ENCODE peak calls at places on chromosome 22, in four cellular contexts. One of them, this sample, is unnamed.
A peak's percentile ranks its signal among the peaks of the same experiment; 100 is the strongest.

GRCh38 chr22:20242393-20243175 is 25.5 kb downstream of the RTN4R start:
- DNase-seq in lower lobe of right lung: no peak
- DNase-seq in astrocyte of the spinal cord: no peak
- DNase-seq in ascending aorta: no peak
- DNase-seq in this sample: no peak

GRCh38 chr22:49826603-49827306 is 918 bp downstream of the BRD1 start:
- DNase-seq in lower lobe of right lung: peak; percentile 80
- DNase-seq in astrocyte of the spinal cord: peak; percentile 35
- DNase-seq in ascending aorta: peak; percentile 74
- DNase-seq in this sample: no peak

GRCh38 chr22:37255558-37256006 is 11.5 kb upstream of the RAC2 start:
- DNase-seq in lower lobe of right lung: no peak
- DNase-seq in astrocyte of the spinal cord: no peak
- DNase-seq in ascending aorta: no peak
- DNase-seq in this sample: no peak

GRCh38 chr22:43270314-43270908 is 72.8 kb downstream of the SCUBE1 start:
- DNase-seq in lower lobe of right lung: no peak
- DNase-seq in astrocyte of the spinal cord: no peak
- DNase-seq in ascending aorta: no peak
- DNase-seq in this sample: no peak

GRCh38 chr22:28910575-28911278 is 27.4 kb downstream of the ZNRF3 start:
- DNase-seq in lower lobe of right lung: no peak
- DNase-seq in astrocyte of the spinal cord: no peak
- DNase-seq in ascending aorta: no peak
- DNase-seq in this sample: no peak

GRCh38 chr22:31079095-31079642 is 1.9 kb upstream of the SMTN start:
- DNase-seq in lower lobe of right lung: no peak
- DNase-seq in astrocyte of the spinal cord: no peak
- DNase-seq in ascending aorta: no peak
- DNase-seq in this sample: no peak

GRCh38 chr22:42683599-42684283 is 34.5 kb upstream of the CYB5R3 start:
- DNase-seq in lower lobe of right lung: no peak
- DNase-seq in astrocyte of the spinal cord: no peak
- DNase-seq in ascending aorta: peak; percentile 92
- DNase-seq in this sample: no peak

GRCh38 chr22:31244943-31245451 is 32.9 kb downstream of the LIMK2 start:
- DNase-seq in lower lobe of right lung: no peak
- DNase-seq in astrocyte of the spinal cord: no peak
- DNase-seq in ascending aorta: no peak
- DNase-seq in this sample: no peak

GRCh38 chr22:36461665-36462474 is 19.6 kb downstream of the TXN2 start:
- DNase-seq in lower lobe of right lung: peak; percentile 79
- DNase-seq in astrocyte of the spinal cord: peak; percentile 95
- DNase-seq in ascending aorta: peak; percentile 95
- DNase-seq in this sample: no peak

GRCh38 chr22:35850831-35851230 is 133.2 kb downstream of the APOL5 start:
- DNase-seq in lower lobe of right lung: no peak
- DNase-seq in astrocyte of the spinal cord: no peak
- DNase-seq in ascending aorta: no peak
- DNase-seq in this sample: no peak

GRCh38 chr22:42437488-42438292 is 5.5 kb upstream of the NFAM1 start:
- DNase-seq in lower lobe of right lung: peak; percentile 84
- DNase-seq in astrocyte of the spinal cord: peak; percentile 13
- DNase-seq in ascending aorta: peak; percentile 86
- DNase-seq in this sample: peak; percentile 54

GRCh38 chr22:27748355-27749168 is 53.0 kb downstream of the MN1 start:
- DNase-seq in lower lobe of right lung: no peak
- DNase-seq in astrocyte of the spinal cord: peak; percentile 58
- DNase-seq in ascending aorta: peak; percentile 68
- DNase-seq in this sample: no peak

GRCh38 chr22:41596776-41597634 is 7.4 kb upstream of the PMM1 start:
- DNase-seq in lower lobe of right lung: peak; percentile 78
- DNase-seq in astrocyte of the spinal cord: peak; percentile 41
- DNase-seq in ascending aorta: no peak
- DNase-seq in this sample: no peak

GRCh38 chr22:19610518-19611253 is 86.5 kb upstream of the CLDN5 start:
- DNase-seq in lower lobe of right lung: no peak
- DNase-seq in astrocyte of the spinal cord: no peak
- DNase-seq in ascending aorta: no peak
- DNase-seq in this sample: no peak

GRCh38 chr22:36395061-36395849 is 7.5 kb upstream of the MYH9 start:
- DNase-seq in lower lobe of right lung: no peak
- DNase-seq in astrocyte of the spinal cord: no peak
- DNase-seq in ascending aorta: no peak
- DNase-seq in this sample: no peak

GRCh38 chr22:41620646-41621098 is at the start of gene DESI1:
- DNase-seq in lower lobe of right lung: no peak
- DNase-seq in astrocyte of the spinal cord: peak; percentile 20
- DNase-seq in ascending aorta: no peak
- DNase-seq in this sample: peak; percentile 25

GRCh38 chr22:43276311-43276710 is 66.9 kb downstream of the SCUBE1 start:
- DNase-seq in lower lobe of right lung: no peak
- DNase-seq in astrocyte of the spinal cord: no peak
- DNase-seq in ascending aorta: no peak
- DNase-seq in this sample: no peak

GRCh38 chr22:19784396-19785175 is 24.0 kb downstream of the TBX1 start:
- DNase-seq in lower lobe of right lung: peak; percentile 33
- DNase-seq in astrocyte of the spinal cord: no peak
- DNase-seq in ascending aorta: no peak
- DNase-seq in this sample: no peak

GRCh38 chr22:30127749-30128166 is 47.5 kb downstream of the HORMAD2 start:
- DNase-seq in lower lobe of right lung: no peak
- DNase-seq in astrocyte of the spinal cord: peak; percentile 67
- DNase-seq in ascending aorta: no peak
- DNase-seq in this sample: no peak

GRCh38 chr22:21643533-21644357 is 1.6 kb downstream of the SDF2L1 start:
- DNase-seq in lower lobe of right lung: no peak
- DNase-seq in astrocyte of the spinal cord: no peak
- DNase-seq in ascending aorta: no peak
- DNase-seq in this sample: no peak

GRCh38 chr22:49302150-49302460 is 525.6 kb downstream of the BRD1 start:
- DNase-seq in lower lobe of right lung: no peak
- DNase-seq in astrocyte of the spinal cord: no peak
- DNase-seq in ascending aorta: peak; percentile 54
- DNase-seq in this sample: no peak

GRCh38 chr22:26579331-26579886 is 10.5 kb downstream of the TPST2 start:
- DNase-seq in lower lobe of right lung: peak; percentile 55
- DNase-seq in astrocyte of the spinal cord: no peak
- DNase-seq in ascending aorta: no peak
- DNase-seq in this sample: no peak

GRCh38 chr22:27387561-27387960 is 414.0 kb downstream of the MN1 start:
- DNase-seq in lower lobe of right lung: no peak
- DNase-seq in astrocyte of the spinal cord: no peak
- DNase-seq in ascending aorta: no peak
- DNase-seq in this sample: no peak

GRCh38 chr22:48885919-48886305 is 941.8 kb downstream of the BRD1 start:
- DNase-seq in lower lobe of right lung: peak; percentile 24
- DNase-seq in astrocyte of the spinal cord: no peak
- DNase-seq in ascending aorta: peak; percentile 44
- DNase-seq in this sample: no peak

GRCh38 chr22:29716814-29717213 is 3.0 kb upstream of the CABP7 start:
- DNase-seq in lower lobe of right lung: peak; percentile 67
- DNase-seq in astrocyte of the spinal cord: peak; percentile 76
- DNase-seq in ascending aorta: no peak
- DNase-seq in this sample: no peak

GRCh38 chr22:46835288-46835687 is 72.8 kb downstream of the TBC1D22A start:
- DNase-seq in lower lobe of right lung: no peak
- DNase-seq in astrocyte of the spinal cord: no peak
- DNase-seq in ascending aorta: no peak
- DNase-seq in this sample: no peak

GRCh38 chr22:46835693-46836092 is 73.2 kb downstream of the TBC1D22A start:
- DNase-seq in lower lobe of right lung: no peak
- DNase-seq in astrocyte of the spinal cord: no peak
- DNase-seq in ascending aorta: no peak
- DNase-seq in this sample: no peak

GRCh38 chr22:46830841-46831240 is 68.4 kb downstream of the TBC1D22A start:
- DNase-seq in lower lobe of right lung: no peak
- DNase-seq in astrocyte of the spinal cord: no peak
- DNase-seq in ascending aorta: no peak
- DNase-seq in this sample: no peak

GRCh38 chr22:46830001-46830715 is 67.7 kb downstream of the TBC1D22A start:
- DNase-seq in lower lobe of right lung: no peak
- DNase-seq in astrocyte of the spinal cord: peak; percentile 87
- DNase-seq in ascending aorta: peak; percentile 51
- DNase-seq in this sample: no peak

GRCh38 chr22:46833228-46833627 is 70.8 kb downstream of the TBC1D22A start:
- DNase-seq in lower lobe of right lung: no peak
- DNase-seq in astrocyte of the spinal cord: peak; percentile 47
- DNase-seq in ascending aorta: no peak
- DNase-seq in this sample: no peak
- TF ChIP-seq CTCF in lower lobe of right lung: no peak
- TF ChIP-seq CTCF in astrocyte of the spinal cord: peak; percentile 46
- TF ChIP-seq CTCF in ascending aorta: no peak
- TF ChIP-seq CTCF in this sample: no peak

DNA sequence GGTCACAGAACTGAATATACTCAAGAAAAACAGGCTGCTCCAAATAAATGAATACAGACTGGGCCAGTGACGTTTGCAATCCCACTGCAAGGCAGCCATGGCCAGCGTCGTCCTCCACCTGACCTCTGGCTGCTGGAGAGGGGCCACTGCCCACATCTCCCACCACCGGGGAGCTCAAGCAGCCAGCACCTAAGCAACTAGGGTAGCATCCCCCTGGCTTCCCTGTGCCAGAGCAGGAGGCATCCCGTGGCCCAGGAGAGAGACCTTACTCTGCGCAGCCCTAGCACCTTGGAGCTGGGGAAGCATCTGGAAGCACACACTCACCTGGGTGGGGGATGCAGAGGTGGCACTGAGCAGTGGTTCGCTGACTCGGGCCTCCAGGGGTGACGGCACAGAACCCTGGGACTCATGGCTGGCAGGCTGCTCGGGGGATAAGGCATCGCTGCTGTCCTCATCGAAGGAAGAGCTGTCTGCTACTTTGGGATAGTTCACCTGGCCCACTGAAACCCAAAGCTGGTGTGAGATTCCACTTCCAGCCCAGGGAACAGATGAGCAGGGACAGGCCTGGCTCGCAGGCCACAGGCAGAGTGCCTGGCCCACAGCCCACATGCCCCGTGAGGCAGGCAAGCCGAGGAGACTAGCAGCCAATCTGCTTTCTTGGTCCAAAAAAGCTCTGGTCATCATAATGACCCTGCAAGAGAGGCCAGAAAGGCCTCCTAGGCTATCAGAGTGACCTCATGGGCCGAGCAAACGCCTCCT is 53.7 kb downstream of the SGSM3 start:
- DNase-seq in lower lobe of right lung: peak; percentile 21
- DNase-seq in astrocyte of the spinal cord: no peak
- DNase-seq in ascending aorta: no peak
- DNase-seq in this sample: no peak
- TF ChIP-seq CTCF in lower lobe of right lung: no peak
- TF ChIP-seq CTCF in astrocyte of the spinal cord: no peak
- TF ChIP-seq CTCF in ascending aorta: no peak
- TF ChIP-seq CTCF in this sample: no peak

GRCh38 chr22:32722441-32722840 is 79.1 kb upstream of the TIMP3 start:
- DNase-seq in lower lobe of right lung: no peak
- DNase-seq in astrocyte of the spinal cord: no peak
- DNase-seq in ascending aorta: no peak
- DNase-seq in this sample: no peak
- TF ChIP-seq CTCF in lower lobe of right lung: no peak
- TF ChIP-seq CTCF in astrocyte of the spinal cord: no peak
- TF ChIP-seq CTCF in ascending aorta: no peak
- TF ChIP-seq CTCF in this sample: no peak

DNA sequence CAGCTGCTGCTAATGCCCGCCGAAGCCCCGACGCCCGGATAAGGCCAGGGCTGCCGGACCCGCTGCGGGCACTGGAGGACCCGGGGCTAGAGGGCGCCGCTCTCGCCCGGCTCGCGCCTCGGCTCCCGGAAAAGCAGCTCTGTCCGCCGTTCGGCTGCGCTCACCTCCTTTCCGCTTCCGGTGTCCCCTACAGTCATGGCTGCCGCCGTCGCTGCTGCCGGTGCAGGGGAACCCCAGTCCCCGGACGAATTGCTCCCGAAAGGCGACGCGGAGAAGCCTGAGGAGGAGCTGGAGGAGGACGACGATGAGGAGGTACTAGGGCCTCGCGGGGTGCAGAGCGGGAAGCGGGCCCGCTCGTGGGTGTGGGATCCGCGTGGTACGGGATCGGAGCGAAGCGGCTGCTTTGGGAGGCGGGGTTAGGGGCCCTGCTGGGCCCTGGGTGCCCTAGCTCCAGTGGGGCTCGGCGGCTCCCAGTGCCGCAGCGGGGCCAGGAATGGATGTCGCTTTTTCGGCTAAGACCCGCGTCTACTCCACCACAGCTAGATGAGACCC is at the start of gene TOMM22:
- DNase-seq in lower lobe of right lung: peak; percentile 95
- DNase-seq in astrocyte of the spinal cord: peak; percentile 86
- DNase-seq in ascending aorta: peak; percentile 92
- DNase-seq in this sample: peak; percentile 40
- TF ChIP-seq CTCF in lower lobe of right lung: peak; percentile 78
- TF ChIP-seq CTCF in astrocyte of the spinal cord: peak; percentile 67
- TF ChIP-seq CTCF in ascending aorta: peak; percentile 8
- TF ChIP-seq CTCF in this sample: no peak

GRCh38 chr22:44697423-44698179 is 4.4 kb upstream of the PRR5 start:
- DNase-seq in lower lobe of right lung: peak; percentile 89
- DNase-seq in astrocyte of the spinal cord: peak; percentile 41
- DNase-seq in ascending aorta: peak; percentile 78
- DNase-seq in this sample: peak; percentile 89
- TF ChIP-seq CTCF in lower lobe of right lung: peak; percentile 94
- TF ChIP-seq CTCF in astrocyte of the spinal cord: peak; percentile 94
- TF ChIP-seq CTCF in ascending aorta: peak; percentile 72
- TF ChIP-seq CTCF in this sample: no peak

GRCh38 chr22:46752286-46752685 is 10.2 kb upstream of the TBC1D22A start:
- DNase-seq in lower lobe of right lung: no peak
- DNase-seq in astrocyte of the spinal cord: no peak
- DNase-seq in ascending aorta: no peak
- DNase-seq in this sample: no peak
- TF ChIP-seq CTCF in lower lobe of right lung: no peak
- TF ChIP-seq CTCF in astrocyte of the spinal cord: no peak
- TF ChIP-seq CTCF in ascending aorta: no peak
- TF ChIP-seq CTCF in this sample: no peak

GRCh38 chr22:40572976-40573375 is 63.5 kb downstream of the MRTFA start:
- DNase-seq in lower lobe of right lung: no peak
- DNase-seq in astrocyte of the spinal cord: no peak
- DNase-seq in ascending aorta: no peak
- DNase-seq in this sample: no peak

GRCh38 chr22:40567626-40568328 is 68.7 kb downstream of the MRTFA start:
- DNase-seq in lower lobe of right lung: no peak
- DNase-seq in astrocyte of the spinal cord: no peak
- DNase-seq in ascending aorta: no peak
- DNase-seq in this sample: no peak

GRCh38 chr22:40571887-40572286 is 64.6 kb downstream of the MRTFA start:
- DNase-seq in lower lobe of right lung: no peak
- DNase-seq in astrocyte of the spinal cord: no peak
- DNase-seq in ascending aorta: no peak
- DNase-seq in this sample: no peak

GRCh38 chr22:40567106-40567505 is 69.4 kb downstream of the MRTFA start:
- DNase-seq in lower lobe of right lung: no peak
- DNase-seq in astrocyte of the spinal cord: peak; percentile 51
- DNase-seq in ascending aorta: no peak
- DNase-seq in this sample: no peak
- TF ChIP-seq CTCF in lower lobe of right lung: no peak
- TF ChIP-seq CTCF in astrocyte of the spinal cord: no peak
- TF ChIP-seq CTCF in ascending aorta: no peak
- TF ChIP-seq CTCF in this sample: no peak

This sample was measured in omental fat pad.